ENCODE peak calls at places on chromosomes 2 and 18, in four cellular contexts. L is GM13977, H is GM12865, V is BE2C. S is an unnamed sample.

GRCh38 chr2:96156011-96156820 is 11.0 kb upstream of the DUSP2 start:
- DNase-seq in H (peak; percentile 61), L (no peak), V (no peak), S (no peak)

GRCh38 chr2:128563348-128563687 is 244.7 kb upstream of the HS6ST1 start:
- DNase-seq in V (no peak), L (no peak), H (no peak), S (no peak)

GRCh38 chr2:229335877-229336346 is 64.8 kb upstream of the PID1 start:
- DNase-seq in V (no peak), L (no peak), H (no peak), S (no peak)

GRCh38 chr2:182372661-182373060 is 54.2 kb downstream of the PDE1A start:
- DNase-seq in V (no peak), H (no peak), L (no peak), S (no peak)

GRCh38 chr2:45651415-45652089 is at the start of gene PRKCE:
- DNase-seq in L (no peak), H (peak; percentile 26), V (peak; percentile 62), S (no peak)

GRCh38 chr2:112493858-112494648 is 12.1 kb downstream of the TTL start:
- DNase-seq in V (peak; percentile 52), H (no peak), L (no peak), S (no peak)

GRCh38 chr2:189587771-189588170 is 7.2 kb upstream of the SLC40A1 start:
- DNase-seq in V (no peak), H (no peak), L (no peak), S (no peak)

GRCh38 chr2:241701405-241702154 is at the start of gene ING5:
- DNase-seq in L (peak; percentile 94), V (peak; percentile 99), H (peak; percentile 97), S (peak; percentile 99)

GRCh38 chr2:191656389-191656788 is 21.5 kb upstream of the NABP1 start:
- DNase-seq in V (no peak), L (no peak), H (no peak), S (no peak)

GRCh38 chr2:69774984-69775982 is 33.3 kb downstream of the ANXA4 start:
- DNase-seq in L (peak; percentile 43), V (no peak), H (no peak), S (no peak)

DNA sequence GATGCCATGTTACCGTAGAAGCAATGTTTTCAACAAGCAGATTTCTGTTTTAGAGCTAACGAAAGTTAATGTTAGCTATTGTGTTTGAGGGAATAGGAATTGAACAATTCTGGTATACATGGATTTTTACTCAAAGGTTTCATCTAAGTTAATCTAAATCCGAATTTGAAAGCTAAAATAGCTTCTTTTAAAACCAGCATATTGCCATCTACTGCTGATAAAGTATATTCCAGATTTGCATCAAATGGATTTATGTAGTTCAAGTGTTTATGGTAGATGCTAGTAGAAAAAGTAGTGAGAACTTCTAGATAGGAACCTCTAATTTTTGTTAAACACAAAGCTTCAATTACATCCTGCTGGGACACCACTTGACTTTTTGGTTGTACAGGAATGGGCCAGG is 1569.5 kb upstream of the NXPH2 start:
- DNase-seq in H (no peak), L (no peak), V (no peak), S (no peak)
- TF ChIP-seq CTCF in H (no peak), L (no peak), V (no peak), S (no peak)

GRCh38 chr18:22570492-22570891 is 152.8 kb upstream of the CTAGE1 start:
- DNase-seq in L (no peak), H (no peak), V (no peak), S (no peak)

GRCh38 chr18:22563098-22563707 is 145.5 kb upstream of the CTAGE1 start:
- DNase-seq in L (peak; percentile 75), V (peak; percentile 18), H (peak; percentile 64), S (peak; percentile 15)

GRCh38 chr18:22567794-22568193 is 150.1 kb upstream of the CTAGE1 start:
- DNase-seq in V (no peak), L (no peak), H (no peak), S (no peak)

GRCh38 chr18:22564036-22564435 is 146.3 kb upstream of the CTAGE1 start:
- DNase-seq in H (no peak), L (no peak), V (no peak), S (no peak)

GRCh38 chr18:22566703-22567420 is 149.1 kb upstream of the CTAGE1 start:
- DNase-seq in H (no peak), V (peak; percentile 35), L (no peak), S (no peak)
- TF ChIP-seq CTCF in H (no peak), V (no peak), L (no peak), S (no peak)

GRCh38 chr2:43321446-43321845 is 95.0 kb upstream of the ZFP36L2 start:
- DNase-seq in V (no peak), L (no peak), H (no peak), S (no peak)

GRCh38 chr2:43317680-43318079 is 91.3 kb upstream of the ZFP36L2 start:
- DNase-seq in H (no peak), V (no peak), L (no peak), S (no peak)

GRCh38 chr2:43318791-43319190 is 92.4 kb upstream of the ZFP36L2 start:
- DNase-seq in H (no peak), L (no peak), V (no peak), S (no peak)

GRCh38 chr2:43317194-43317593 is 90.8 kb upstream of the ZFP36L2 start:
- DNase-seq in V (no peak), L (no peak), H (no peak), S (no peak)

DNA sequence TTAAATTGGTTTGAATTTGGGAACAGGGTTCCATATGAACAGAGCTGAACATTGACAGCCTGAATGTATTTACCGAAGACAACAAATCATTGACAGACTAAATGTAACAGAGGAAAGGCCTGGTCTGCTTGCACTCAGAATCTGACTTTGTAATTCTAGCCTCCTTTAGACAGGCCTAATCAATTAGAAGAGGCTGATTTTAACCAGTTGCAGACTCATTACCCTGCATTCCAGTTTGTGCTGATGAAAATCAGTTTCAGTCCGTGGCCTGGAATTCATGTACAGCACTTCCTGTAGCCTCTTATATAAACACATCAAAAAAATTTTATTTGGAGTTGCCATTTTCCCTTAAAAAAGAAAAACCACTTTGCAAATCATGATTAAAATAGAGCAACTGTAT is 93.1 kb upstream of the ZFP36L2 start:
- DNase-seq in V (peak; percentile 40), L (no peak), H (no peak), S (no peak)
- TF ChIP-seq CTCF in V (no peak), L (no peak), H (no peak), S (no peak)

GRCh38 chr2:73780242-73780582 is 309 bp upstream of the DUSP11 start:
- DNase-seq in L (no peak), H (no peak), V (no peak), S (no peak)
- TF ChIP-seq CTCF in L (no peak), H (no peak), V (no peak), S (peak; percentile 36)

DNA sequence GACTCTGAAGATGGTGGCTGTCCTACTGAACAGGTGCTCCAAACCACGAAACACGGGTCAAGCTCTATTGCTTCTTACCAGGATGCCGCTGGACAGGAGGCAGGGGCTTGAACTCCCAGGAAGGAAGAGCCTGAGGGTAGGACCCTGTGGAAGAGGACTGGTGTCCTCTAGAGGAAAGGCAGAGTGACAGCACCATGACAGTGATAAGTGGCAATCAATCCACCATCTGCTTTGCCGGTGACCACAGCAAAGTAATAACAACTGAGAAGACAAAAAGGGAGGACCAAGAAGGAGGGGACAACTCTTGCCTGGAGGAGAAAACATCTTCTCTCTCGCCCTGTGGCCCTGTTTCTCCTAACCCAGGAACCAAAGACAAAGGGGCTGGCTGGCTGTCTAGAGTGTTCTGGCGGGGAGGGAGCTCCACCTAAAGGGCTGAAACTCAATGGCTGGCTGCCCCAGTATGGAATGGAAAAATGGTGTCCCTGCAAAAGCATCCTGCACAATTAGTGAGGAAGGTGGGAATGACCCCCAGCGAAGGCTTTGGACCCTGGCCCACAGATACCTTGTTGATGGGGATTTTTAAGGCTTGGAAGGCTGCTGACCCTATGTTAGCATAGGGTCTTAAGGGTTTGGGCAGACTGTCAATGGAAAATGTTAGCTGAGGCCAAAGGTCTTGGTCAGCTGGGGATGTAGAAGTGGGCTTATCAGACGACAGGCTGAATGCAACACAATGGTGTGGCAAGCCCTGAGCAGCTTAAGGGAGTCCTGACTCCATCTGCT is 35.4 kb downstream of the PROC start:
- DNase-seq in L (no peak), H (peak; percentile 6), V (peak; percentile 7), S (no peak)
- TF ChIP-seq CTCF in L (peak; percentile 43), H (peak; percentile 14), V (peak; percentile 44), S (no peak)

GRCh38 chr2:118061135-118061955 is 26.9 kb upstream of the INSIG2 start:
- DNase-seq in L (peak; percentile 11), V (no peak), H (peak; percentile 71), S (no peak)
- TF ChIP-seq CTCF in L (peak; percentile 64), V (peak; percentile 18), H (peak; percentile 53), S (no peak)